ENCODE peak calls at places on chromosome 15, in seven cellular contexts. T is HepG2, H is prostate gland, O is HL-60, U is breast epithelium, F is H1, B is GM23338. Q is an unnamed sample.

GRCh38 chr15:81273200-81273599 is 50.7 kb downstream of the STARD5 start:
- DNase-seq in T (no peak), H (no peak), O (no peak), U (no peak), F (no peak), B (no peak), Q (no peak)

GRCh38 chr15:59457103-59457502 is 19.1 kb downstream of the FAM81A start:
- DNase-seq in T (no peak), H (no peak), O (no peak), U (no peak), F (no peak), B (no peak), Q (no peak)

GRCh38 chr15:70469651-70470555 is 293.5 kb downstream of the UACA start:
- DNase-seq in T (no peak), H (no peak), O (no peak), U (peak), F (no peak), B (no peak), Q (no peak)

GRCh38 chr15:44788748-44789147 is 52.4 kb downstream of the TRIM69 start:
- DNase-seq in T (no peak), H (no peak), O (no peak), U (no peak), F (no peak), B (no peak), Q (no peak)

GRCh38 chr15:63339006-63339766 is 42.5 kb downstream of the CA12 start:
- DNase-seq in T (no peak), H (no peak), O (no peak), U (no peak), F (no peak), B (no peak), Q (no peak)

GRCh38 chr15:98561169-98561941 is 87.0 kb upstream of the IGF1R start:
- DNase-seq in T (no peak), H (no peak), O (no peak), U (no peak), F (no peak), B (no peak), Q (no peak)

GRCh38 chr15:91268510-91268909 is 168.5 kb downstream of the SV2B start:
- DNase-seq in T (no peak), H (no peak), O (peak), U (no peak), F (no peak), B (peak), Q (no peak)

GRCh38 chr15:57156210-57156887 is 220.0 kb upstream of the CGNL1 start:
- DNase-seq in T (no peak), H (no peak), O (no peak), U (no peak), F (no peak), B (no peak), Q (no peak)

GRCh38 chr15:31442203-31443090 is 115.8 kb downstream of the KLF13 start:
- DNase-seq in T (no peak), H (no peak), O (no peak), U (no peak), F (no peak), B (peak), Q (no peak)

GRCh38 chr15:41894251-41894790 is 468 bp upstream of the SPTBN5 start:
- DNase-seq in T (no peak), H (no peak), O (no peak), U (no peak), F (no peak), B (no peak), Q (no peak)

GRCh38 chr15:41895957-41896356 is 2.1 kb upstream of the SPTBN5 start:
- DNase-seq in T (no peak), H (no peak), O (no peak), U (no peak), F (no peak), B (no peak), Q (no peak)

GRCh38 chr15:41893422-41894250 is at the start of gene SPTBN5:
- DNase-seq in T (peak), H (no peak), O (no peak), U (no peak), F (no peak), B (no peak), Q (no peak)

GRCh38 chr15:41895491-41895890 is 1.6 kb upstream of the SPTBN5 start:
- DNase-seq in T (no peak), H (no peak), O (no peak), U (no peak), F (no peak), B (no peak), Q (no peak)

DNA sequence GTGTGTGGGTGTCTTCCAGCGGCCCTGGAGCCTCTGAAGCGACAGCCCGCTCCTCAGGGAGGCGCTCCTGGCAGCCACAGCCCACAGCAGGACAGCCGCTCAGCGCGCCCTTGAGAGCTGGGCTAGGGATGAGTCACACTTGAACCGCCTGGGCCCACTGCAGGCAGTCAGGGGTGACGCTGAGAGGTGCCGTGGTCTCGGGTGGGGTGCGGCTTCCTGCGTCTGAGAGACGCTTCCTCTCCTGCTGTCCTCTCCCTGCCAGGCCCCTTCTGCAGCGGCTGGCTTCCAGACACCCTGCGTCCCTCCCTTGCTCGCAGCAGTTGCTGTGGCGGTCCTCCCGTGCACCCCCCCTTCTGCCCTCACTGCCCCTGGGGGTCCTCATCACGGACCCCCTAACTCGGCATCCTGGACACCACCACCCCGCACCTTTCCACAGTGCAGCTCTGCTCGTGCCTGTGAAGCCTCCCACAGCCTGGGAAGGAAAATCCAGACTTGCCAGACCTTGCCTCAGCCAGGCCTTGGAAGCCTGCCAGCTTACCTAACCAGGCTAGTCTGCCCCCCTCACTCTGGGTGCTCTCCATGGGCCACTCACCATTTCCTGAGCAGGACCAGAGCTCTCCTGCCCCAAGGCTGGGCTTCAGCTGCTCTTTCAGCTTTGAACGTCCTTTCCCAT is 1.1 kb upstream of the SPTBN5 start:
- DNase-seq in T (peak), H (peak), O (peak), U (peak), F (no peak), B (peak), Q (no peak)
- TF ChIP-seq POLR2AphosphoS5 in T (no peak), H (no peak), O (no peak), U (no peak), F (no peak), B (no peak), Q (no peak)

GRCh38 chr15:92869977-92870644 is 30.0 kb upstream of the CHD2 start:
- DNase-seq in T (no peak), H (no peak), O (no peak), U (no peak), F (no peak), B (no peak), Q (no peak)
- TF ChIP-seq POLR2AphosphoS5 in T (no peak), H (no peak), O (no peak), U (no peak), F (no peak), B (no peak), Q (no peak)

GRCh38 chr15:93244691-93245615 is 155.9 kb upstream of the RGMA start:
- DNase-seq in T (no peak), H (no peak), O (no peak), U (no peak), F (no peak), B (no peak), Q (peak)
- TF ChIP-seq POLR2AphosphoS5 in T (no peak), H (no peak), O (no peak), U (no peak), F (no peak), B (no peak), Q (no peak)

GRCh38 chr15:39454189-39454986 is 126.5 kb upstream of the THBS1 start:
- DNase-seq in T (peak), H (no peak), O (peak), U (no peak), F (no peak), B (no peak), Q (no peak)

GRCh38 chr15:39451121-39451698 is 129.7 kb upstream of the THBS1 start:
- DNase-seq in T (no peak), H (peak), O (no peak), U (no peak), F (no peak), B (no peak), Q (no peak)

GRCh38 chr15:39455502-39455991 is 125.3 kb upstream of the THBS1 start:
- DNase-seq in T (peak), H (no peak), O (no peak), U (no peak), F (no peak), B (no peak), Q (no peak)

GRCh38 chr15:39456113-39456512 is 124.8 kb upstream of the THBS1 start:
- DNase-seq in T (no peak), H (no peak), O (no peak), U (no peak), F (no peak), B (no peak), Q (no peak)

GRCh38 chr15:39453500-39454073 is 127.3 kb upstream of the THBS1 start:
- DNase-seq in T (no peak), H (no peak), O (peak), U (no peak), F (no peak), B (no peak), Q (no peak)
- TF ChIP-seq POLR2AphosphoS5 in T (no peak), H (peak), O (no peak), U (no peak), F (no peak), B (no peak), Q (no peak)

GRCh38 chr15:89370120-89371077 is 35.8 kb upstream of the POLG start:
- DNase-seq in T (no peak), H (no peak), O (peak), U (no peak), F (no peak), B (peak), Q (no peak)
- TF ChIP-seq POLR2AphosphoS5 in T (no peak), H (no peak), O (peak), U (no peak), F (no peak), B (peak), Q (no peak)

DNA sequence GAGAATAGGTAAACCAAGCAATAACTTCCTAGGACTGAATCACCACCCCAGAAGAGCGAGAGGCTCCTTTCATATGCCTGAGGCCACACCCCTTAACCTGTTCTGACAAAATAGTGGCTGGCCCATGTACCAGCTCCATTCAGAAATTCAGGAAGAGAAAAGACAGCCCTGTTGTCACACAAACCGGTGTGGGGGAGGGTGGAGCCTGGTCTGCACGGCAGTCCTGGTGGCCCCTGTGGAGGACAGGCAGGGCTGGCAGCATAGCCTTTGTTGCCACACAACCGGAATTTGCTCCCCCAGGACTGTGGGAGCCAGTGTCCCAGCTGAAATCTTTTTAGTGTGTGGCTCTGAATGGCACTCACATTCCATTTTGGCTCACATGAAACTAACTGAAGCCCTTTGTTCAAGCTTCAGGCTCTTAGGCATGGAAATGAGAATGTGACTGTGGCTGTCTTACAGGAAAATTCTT is 23.8 kb downstream of the RLBP1 start:
- DNase-seq in T (peak), H (peak), O (peak), U (no peak), F (no peak), B (peak), Q (no peak)
- TF ChIP-seq POLR2AphosphoS5 in T (no peak), H (peak), O (no peak), U (no peak), F (peak), B (no peak), Q (no peak)

DNA sequence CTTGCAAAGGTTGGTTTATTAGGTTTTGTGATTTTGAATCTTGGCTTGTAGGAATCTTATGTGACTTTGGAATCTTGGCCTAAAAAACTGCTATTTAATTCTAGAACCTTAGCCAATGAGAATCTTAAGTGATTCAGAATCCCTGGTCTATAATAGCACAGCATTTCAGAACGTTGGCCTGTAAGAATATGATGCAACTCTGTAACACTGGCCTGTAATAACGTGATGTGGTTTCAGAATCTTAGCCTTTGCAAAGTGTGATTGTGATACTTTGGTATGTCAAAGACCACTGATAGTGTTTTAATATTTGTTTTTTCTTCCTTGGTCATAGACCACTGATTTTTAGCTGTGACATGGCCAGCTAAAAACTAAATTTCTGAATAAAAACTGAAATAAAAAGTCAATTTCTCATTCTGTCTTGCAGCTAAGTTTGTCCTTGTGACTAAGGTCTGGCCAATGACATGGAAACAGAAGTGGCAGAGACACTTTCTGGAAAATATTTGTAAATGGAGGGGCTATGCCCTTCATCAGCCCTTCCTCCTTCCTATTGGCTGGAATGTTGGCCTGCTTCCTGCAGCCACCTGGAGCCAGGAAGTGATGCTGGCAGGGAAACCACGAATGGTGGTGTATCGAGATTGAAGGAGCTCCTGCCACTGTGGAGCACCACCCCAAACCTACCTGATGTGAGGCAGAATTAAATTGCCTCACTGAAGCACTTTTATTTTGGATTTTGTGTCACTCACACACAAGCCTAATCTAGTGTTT is 42.3 kb upstream of the CORO2B start:
- DNase-seq in T (no peak), H (no peak), O (no peak), U (no peak), F (no peak), B (no peak), Q (no peak)
- TF ChIP-seq POLR2AphosphoS5 in T (no peak), H (no peak), O (no peak), U (no peak), F (no peak), B (no peak), Q (no peak)

GRCh38 chr15:92393994-92394326 is 279 bp downstream of the ST8SIA2 start:
- DNase-seq in T (no peak), H (no peak), O (no peak), U (no peak), F (no peak), B (peak), Q (no peak)

GRCh38 chr15:92395557-92395956 is 1.9 kb downstream of the ST8SIA2 start:
- DNase-seq in T (no peak), H (no peak), O (no peak), U (no peak), F (no peak), B (no peak), Q (no peak)

GRCh38 chr15:92395176-92395521 is 1.5 kb downstream of the ST8SIA2 start:
- DNase-seq in T (no peak), H (no peak), O (no peak), U (no peak), F (no peak), B (no peak), Q (no peak)

GRCh38 chr15:92393287-92393993 is at the start of gene ST8SIA2:
- DNase-seq in T (no peak), H (no peak), O (peak), U (no peak), F (no peak), B (peak), Q (no peak)

GRCh38 chr15:92394327-92395175 is 870 bp downstream of the ST8SIA2 start:
- DNase-seq in T (no peak), H (no peak), O (no peak), U (no peak), F (no peak), B (peak), Q (no peak)
- TF ChIP-seq POLR2AphosphoS5 in T (no peak), H (no peak), O (no peak), U (no peak), F (no peak), B (no peak), Q (no peak)

Q was measured in vagina.